ENCODE peak calls at places on chromosomes 5 and 9, in five cellular contexts. M, R, Z, W and A are unnamed samples. For H3K4me1 and H3K9me3, the result is how much of the 10 kb centered on the place peaks cover.

GRCh38 chr5:137938358-137939138 is 49.3 kb downstream of the PKD2L2 start:
- DNase-seq in M (no peak), R (no peak), Z (no peak), W (no peak), A (no peak)

GRCh38 chr5:52915176-52915875 is 73.8 kb upstream of the ITGA2 start:
- DNase-seq in M (no peak), R (no peak), Z (no peak), W (peak), A (no peak)

GRCh38 chr9:76560481-76560891 is 101.5 kb downstream of the GCNT1 start:
- DNase-seq in M (no peak), R (no peak), Z (no peak), W (no peak), A (no peak)

GRCh38 chr9:133238272-133238850 is 29.3 kb upstream of the OBP2B start:
- DNase-seq in M (peak), R (peak), Z (peak), W (peak), A (peak)

GRCh38 chr5:124692324-124692723 is 54.1 kb downstream of the ZNF608 start:
- DNase-seq in M (no peak), R (no peak), Z (no peak), W (no peak), A (no peak)

GRCh38 chr5:132136906-132137305 is 63.3 kb downstream of the CSF2 start:
- DNase-seq in M (no peak), R (no peak), Z (no peak), W (no peak), A (no peak)

GRCh38 chr5:56769875-56770604 is 45.3 kb upstream of the MAP3K1 start:
- DNase-seq in M (no peak), R (no peak), Z (no peak), W (no peak), A (no peak)

GRCh38 chr5:6837519-6838110 is 124.4 kb downstream of the TENT4A start:
- DNase-seq in M (no peak), R (no peak), Z (peak), W (peak), A (no peak)

GRCh38 chr9:1619915-1620705 is 395.0 kb upstream of the SMARCA2 start:
- DNase-seq in M (no peak), R (no peak), Z (no peak), W (no peak), A (no peak)

GRCh38 chr9:90340421-90340820 is 302.2 kb downstream of the DIRAS2 start:
- DNase-seq in M (no peak), R (no peak), Z (no peak), W (no peak), A (no peak)

GRCh38 chr9:125455876-125456275 is 194.2 kb downstream of the GAPVD1 start:
- DNase-seq in M (no peak), R (no peak), Z (no peak), W (no peak), A (no peak)

GRCh38 chr5:103283869-103284268 is 25.3 kb downstream of the MACIR start:
- DNase-seq in M (no peak), R (no peak), Z (no peak), W (no peak), A (no peak)

GRCh38 chr9:131627326-131627845 is 82.1 kb downstream of the PRRT1B start:
- DNase-seq in M (no peak), R (no peak), Z (no peak), W (no peak), A (no peak)

GRCh38 chr9:3848445-3849114 is 322.8 kb upstream of the RFX3 start:
- DNase-seq in M (no peak), R (no peak), Z (no peak), W (no peak), A (no peak)

GRCh38 chr9:78289474-78289873 is 7.5 kb upstream of the PSAT1 start:
- DNase-seq in M (no peak), R (no peak), Z (no peak), W (no peak), A (no peak)

GRCh38 chr5:16866795-16867584 is 69.1 kb downstream of the MYO10 start:
- DNase-seq in M (peak), R (no peak), Z (no peak), W (no peak), A (no peak)

GRCh38 chr9:129331772-129332512 is 153.9 kb upstream of the IER5L start:
- DNase-seq in M (no peak), R (no peak), Z (no peak), W (no peak), A (no peak)

GRCh38 chr5:92391-93220 is 638 bp downstream of the PLEKHG4B start:
- DNase-seq in M (no peak), R (no peak), Z (no peak), W (no peak), A (no peak)

DNA sequence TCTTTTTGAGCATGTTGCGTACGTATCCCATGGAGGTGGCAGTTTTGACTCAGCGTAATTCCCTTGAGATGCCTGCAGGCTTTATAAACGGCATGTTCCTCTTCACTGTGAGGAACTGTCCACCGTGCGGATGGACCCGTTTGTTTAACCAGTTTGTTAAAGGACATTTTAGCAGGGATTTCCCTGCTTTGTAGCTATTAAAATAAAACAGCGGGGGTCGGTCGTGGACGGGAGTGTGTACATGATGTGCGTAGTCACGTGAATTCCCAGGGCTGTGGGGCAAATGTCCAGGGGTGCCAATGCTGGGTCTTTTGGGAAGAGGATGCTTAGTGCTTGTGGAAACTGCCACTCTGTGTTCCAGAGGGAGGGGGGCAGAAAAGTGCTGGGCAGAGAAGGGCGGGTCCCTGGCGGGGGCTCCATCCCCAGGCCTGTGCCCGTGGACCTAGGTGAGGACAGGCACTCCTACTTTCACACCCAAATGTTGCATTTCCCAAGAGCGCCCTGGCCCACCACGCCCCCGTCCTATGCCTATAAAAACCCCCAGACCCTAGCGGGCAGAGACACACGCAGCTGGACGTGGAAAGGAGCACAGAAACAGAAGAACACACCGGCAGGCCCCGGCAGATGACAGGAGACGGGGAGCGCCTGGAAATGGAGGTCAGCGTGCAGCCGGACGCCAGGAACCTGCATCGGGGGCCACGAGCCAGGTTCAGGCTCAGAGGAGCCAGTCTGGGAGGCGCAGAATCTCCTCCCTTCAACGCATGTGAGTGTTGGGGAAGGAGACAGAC is 4.0 kb upstream of the TERT start:
- DNase-seq in M (no peak), R (no peak), Z (peak), W (no peak), A (no peak)
- H3K4me1 ChIP-seq in M (under half), R (under half), Z (under half), W (under half), A (under half)

DNA sequence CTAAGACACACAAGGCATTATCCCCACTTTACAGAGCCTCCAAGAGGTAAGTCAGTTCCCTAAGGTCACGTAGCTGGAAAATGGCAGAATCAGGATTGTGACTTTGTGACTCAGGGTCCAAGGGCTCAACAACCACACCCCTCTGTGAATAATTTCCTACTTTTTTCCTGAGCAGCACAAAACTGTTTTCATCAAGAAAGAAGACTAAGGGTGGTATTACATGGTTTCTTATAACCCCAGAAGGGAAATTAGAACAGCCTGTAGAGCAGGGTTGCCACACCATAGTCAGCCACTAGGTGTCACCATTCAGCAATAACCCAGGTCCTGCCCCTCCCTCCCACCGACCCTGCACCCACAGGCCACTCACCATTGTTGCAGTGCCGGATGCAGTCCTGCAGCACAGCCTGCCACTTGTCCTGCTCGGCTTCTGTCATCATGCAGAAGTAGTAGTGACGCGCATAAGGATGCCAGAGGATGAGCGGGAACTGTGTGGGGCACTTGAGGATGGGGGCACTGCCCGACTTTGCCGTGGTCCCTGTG is 72.1 kb downstream of the LRSAM1 start:
- DNase-seq in M (peak), R (no peak), Z (no peak), W (no peak), A (no peak)
- H3K9me3 ChIP-seq in M (under half), R (under half), Z (under half), W (under half), A (under half)

DNA sequence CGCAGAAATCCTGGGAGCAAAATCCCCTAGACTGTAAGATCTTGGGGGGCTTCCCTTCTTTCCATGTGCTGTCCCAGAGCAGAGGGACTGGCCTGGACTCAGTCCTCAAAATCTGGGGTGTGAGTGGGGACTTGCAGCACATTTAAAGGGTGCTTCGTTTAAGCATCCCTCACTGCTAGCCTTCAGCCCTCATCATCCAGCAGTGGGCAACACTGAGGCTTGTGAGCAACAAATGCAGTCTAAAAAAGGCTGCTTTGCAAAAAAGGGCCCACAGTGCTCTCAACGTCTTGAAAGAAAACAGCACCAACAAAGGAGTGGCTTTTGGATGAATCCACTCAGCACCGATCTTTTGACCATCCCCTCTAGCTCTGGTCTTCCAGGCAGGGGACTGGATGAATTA is 128.3 kb upstream of the TBC1D2 start:
- DNase-seq in M (no peak), R (no peak), Z (no peak), W (no peak), A (no peak)
- TF ChIP-seq CTCF in M (no peak), R (no peak), Z (no peak), W (no peak), A (no peak)

GRCh38 chr9:489198-490197 is 274.8 kb downstream of the DOCK8 start:
- DNase-seq in M (no peak), R (no peak), Z (no peak), W (no peak), A (no peak)

GRCh38 chr9:482736-483135 is 268.1 kb downstream of the DOCK8 start:
- DNase-seq in M (no peak), R (no peak), Z (no peak), W (no peak), A (no peak)

GRCh38 chr9:487429-487828 is 272.8 kb downstream of the DOCK8 start:
- DNase-seq in M (no peak), R (no peak), Z (no peak), W (no peak), A (no peak)

GRCh38 chr9:488448-488847 is 273.8 kb downstream of the DOCK8 start:
- DNase-seq in M (no peak), R (no peak), Z (no peak), W (no peak), A (no peak)

DNA sequence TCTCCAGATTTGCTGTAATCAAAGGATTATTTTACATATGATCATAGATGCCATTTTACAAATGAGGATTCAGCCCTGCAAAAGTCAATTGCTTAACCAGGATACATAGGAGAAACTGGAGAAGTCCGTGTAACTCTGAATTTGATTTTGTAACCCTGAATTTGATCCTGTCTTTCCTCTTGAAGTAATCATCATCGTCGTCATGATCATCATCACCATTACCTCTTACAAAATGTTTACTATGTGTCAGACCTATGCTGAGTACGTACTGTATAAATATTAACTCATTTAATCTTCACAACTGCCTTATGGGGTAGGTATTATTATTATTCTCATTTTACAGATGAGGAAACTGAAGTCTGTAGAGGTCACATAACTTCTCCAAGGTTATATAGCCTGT is 271.5 kb downstream of the DOCK8 start:
- DNase-seq in M (no peak), R (no peak), Z (no peak), W (no peak), A (no peak)
- H3K4me1 ChIP-seq in M (under half), R (under half), Z (under half), W (half or more), A (under half)

DNA sequence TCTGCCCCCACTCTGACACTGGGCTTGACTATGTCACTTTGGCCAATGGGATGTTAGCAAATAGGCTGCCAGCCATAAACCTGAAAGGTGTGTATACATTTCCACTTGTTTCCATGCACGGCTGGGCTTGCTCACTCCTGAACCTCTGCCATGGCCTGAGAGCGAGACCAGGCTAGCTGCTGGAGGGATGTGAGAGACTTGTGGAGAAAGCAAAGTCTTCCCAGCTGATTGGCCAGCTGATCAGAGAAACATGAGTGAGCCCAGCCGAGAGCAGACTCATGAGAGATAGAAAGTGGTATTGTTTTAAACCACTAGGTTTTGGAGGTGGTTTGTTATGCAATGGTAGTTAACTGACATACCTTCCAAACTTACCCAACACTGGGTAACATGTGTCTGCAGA is 13.9 kb downstream of the FAM193B start:
- DNase-seq in M (no peak), R (no peak), Z (no peak), W (no peak), A (no peak)
- H3K9me3 ChIP-seq in M (under half), R (under half), Z (under half), W (under half), A (under half)

GRCh38 chr9:138073408-138073807 is 195.8 kb downstream of the CACNA1B start:
- DNase-seq in M (no peak), R (no peak), Z (no peak), W (no peak), A (no peak)

GRCh38 chr9:138073808-138074207 is 196.2 kb downstream of the CACNA1B start:
- DNase-seq in M (no peak), R (no peak), Z (no peak), W (no peak), A (no peak)

GRCh38 chr9:138075496-138075895 is 197.9 kb downstream of the CACNA1B start:
- DNase-seq in M (no peak), R (no peak), Z (no peak), W (no peak), A (no peak)

GRCh38 chr9:138075961-138076649 is 198.5 kb downstream of the CACNA1B start:
- DNase-seq in M (no peak), R (no peak), Z (no peak), W (no peak), A (no peak)

DNA sequence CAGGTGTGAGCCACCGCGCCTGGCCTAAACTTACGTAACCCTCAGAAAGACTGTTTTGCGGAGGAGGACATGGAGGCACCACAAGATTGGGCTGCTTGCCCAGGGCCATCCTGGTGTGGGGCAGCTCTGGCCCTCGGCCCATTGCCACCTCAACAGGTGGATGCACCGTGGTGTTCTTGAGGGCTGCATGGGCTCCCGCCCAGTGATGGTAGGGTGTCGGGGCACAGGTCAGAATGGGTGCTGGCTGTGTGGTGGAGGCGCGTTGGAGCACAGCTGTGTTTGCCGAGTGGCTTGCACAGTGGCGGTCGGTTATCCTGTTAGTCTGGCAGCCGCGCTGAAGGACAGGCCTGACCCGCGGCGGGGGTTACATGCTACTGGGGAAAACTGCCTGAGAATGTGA is 196.9 kb downstream of the CACNA1B start:
- DNase-seq in M (no peak), R (no peak), Z (no peak), W (no peak), A (no peak)
- TF ChIP-seq CTCF in M (no peak), R (no peak), Z (no peak), W (no peak), A (no peak)

GRCh38 chr9:99235069-99235468 is 13.0 kb downstream of the SEC61B start:
- DNase-seq in M (no peak), R (no peak), Z (no peak), W (no peak), A (no peak)
- H3K4me1 ChIP-seq in M (under half), R (under half), Z (under half), W (under half), A (under half)